ENCODE peak calls at places on chromosomes 2 and 18, in eight cellular contexts. A is HAP-1; T is stimulated activated CD8-positive, alpha-beta memory T cell treated with anti-CD3 and anti-CD28 coated beads, Interleukin-15, amount 100 ng/mL, for 24 hours; Y is skeletal muscle cell; K is aorta; E is hypothalamus; J is chondrocyte; N is GM12865. Z is an unnamed sample.

GRCh38 chr2:199460101-199460671 is 2.4 kb upstream of the SATB2 start:
- DNase-seq in T (no peak), N (no peak), E (no peak), A (peak; percentile 40), Y (no peak), K (no peak), J (no peak), Z (peak; percentile 24)

GRCh38 chr2:85431787-85432186 is 13.3 kb downstream of the SH2D6 start:
- DNase-seq in J (no peak), N (no peak), K (no peak), Y (no peak), A (no peak), T (no peak), E (no peak), Z (peak; percentile 82)

GRCh38 chr18:23627325-23627724 is 35.4 kb downstream of the ANKRD29 start:
- DNase-seq in Y (peak; percentile 64), J (no peak), E (no peak), T (no peak), K (no peak), N (no peak), A (no peak), Z (no peak)

GRCh38 chr2:219736196-219736595 is 108.8 kb downstream of the SLC4A3 start:
- DNase-seq in E (no peak), T (no peak), A (peak; percentile 69), N (peak; percentile 35), Y (peak; percentile 31), K (no peak), J (no peak), Z (peak; percentile 64)

GRCh38 chr2:81645750-81646301 is 1341.3 kb upstream of the LRRTM1 start:
- DNase-seq in K (no peak), E (no peak), Y (no peak), N (no peak), J (no peak), A (no peak), T (no peak), Z (no peak)

GRCh38 chr2:127001751-127002150 is 103.1 kb downstream of the TEX51 start:
- DNase-seq in J (no peak), N (no peak), Y (no peak), T (no peak), K (no peak), A (no peak), E (no peak), Z (no peak)

GRCh38 chr18:47109720-47110119 is 40.6 kb downstream of the HDHD2 start:
- DNase-seq in T (no peak), J (no peak), E (no peak), A (no peak), K (no peak), N (no peak), Y (no peak), Z (no peak)

GRCh38 chr2:105409717-105410116 is 10.9 kb upstream of the FHL2 start:
- DNase-seq in Y (peak; percentile 67), E (peak; percentile 10), A (no peak), K (peak; percentile 93), N (no peak), T (no peak), J (no peak), Z (peak; percentile 78)

GRCh38 chr18:25233582-25234362 is 118.2 kb downstream of the ZNF521 start:
- DNase-seq in J (no peak), Y (no peak), E (no peak), K (no peak), N (no peak), T (no peak), A (no peak), Z (no peak)

GRCh38 chr2:99747842-99748241 is 258.0 kb upstream of the REV1 start:
- DNase-seq in T (no peak), Y (no peak), J (no peak), A (no peak), N (no peak), K (no peak), E (no peak), Z (no peak)

GRCh38 chr18:50803579-50803978 is 16.2 kb downstream of the MRO start:
- DNase-seq in T (no peak), E (no peak), N (no peak), A (no peak), Y (no peak), K (no peak), J (no peak), Z (no peak)

GRCh38 chr2:215280326-215280725 is 31.5 kb upstream of the ATIC start:
- DNase-seq in T (no peak), A (no peak), K (no peak), Y (no peak), J (no peak), N (peak; percentile 84), E (no peak), Z (no peak)

GRCh38 chr2:231679906-231680283 is 28.4 kb upstream of the PTMA start:
- DNase-seq in E (no peak), Y (no peak), K (no peak), J (no peak), T (no peak), A (no peak), N (peak; percentile 77), Z (no peak)

GRCh38 chr2:45889053-45889452 is 237.6 kb downstream of the PRKCE start:
- DNase-seq in K (no peak), E (no peak), Y (peak; percentile 36), N (peak; percentile 69), J (no peak), T (no peak), A (no peak), Z (no peak)

GRCh38 chr2:239692348-239692747 is 291.5 kb upstream of the HDAC4 start:
- DNase-seq in E (no peak), A (no peak), N (no peak), T (no peak), K (peak; percentile 28), J (no peak), Y (no peak), Z (no peak)

GRCh38 chr2:74806355-74806839 is 27.5 kb upstream of the HK2 start:
- DNase-seq in J (no peak), T (no peak), E (no peak), A (no peak), N (no peak), K (no peak), Y (no peak), Z (no peak)

GRCh38 chr2:137380610-137381009 is 583.7 kb upstream of the HNMT start:
- DNase-seq in K (no peak), J (no peak), N (no peak), A (no peak), Y (no peak), T (no peak), E (no peak), Z (no peak)

GRCh38 chr2:121755237-121756111 is at the start of gene TSN:
- DNase-seq in A (peak; percentile 96), K (peak; percentile 99), J (peak; percentile 99), N (peak; percentile 98), T (peak; percentile 88), Y (peak; percentile 88), E (peak; percentile 95), Z (peak; percentile 97)

GRCh38 chr2:47499621-47500309 is 96.8 kb downstream of the MSH2 start:
- DNase-seq in E (no peak), Y (no peak), N (no peak), J (no peak), K (no peak), T (no peak), A (no peak), Z (no peak)

GRCh38 chr18:36662000-36662399 is 166.8 kb downstream of the TPGS2 start:
- DNase-seq in Y (no peak), N (peak; percentile 41), K (no peak), T (no peak), A (no peak), E (no peak), J (no peak), Z (no peak)

GRCh38 chr2:237590272-237591020 is at the start of gene RAB17:
- DNase-seq in J (peak; percentile 51), T (no peak), A (no peak), K (peak; percentile 45), N (no peak), E (no peak), Y (no peak), Z (no peak)

GRCh38 chr2:220417503-220417902 is 790.1 kb downstream of the SLC4A3 start:
- DNase-seq in Y (no peak), K (no peak), A (no peak), E (no peak), N (no peak), J (no peak), T (no peak), Z (no peak)

GRCh38 chr2:232598293-232598692 is 35.1 kb upstream of the EFHD1 start:
- DNase-seq in A (no peak), T (no peak), K (no peak), Y (no peak), N (no peak), J (no peak), E (no peak), Z (no peak)

GRCh38 chr2:105896765-105897163 is 152.1 kb downstream of the NCK2 start:
- DNase-seq in J (no peak), E (no peak), N (no peak), A (no peak), K (no peak), T (no peak), Y (no peak), Z (no peak)

GRCh38 chr18:21834301-21834660 is 93.7 kb downstream of the MIB1 start:
- DNase-seq in K (no peak), Y (no peak), N (no peak), A (no peak), T (no peak), J (no peak), E (no peak), Z (no peak)

GRCh38 chr2:145652992-145653545 is 1133.2 kb upstream of the ZEB2 start:
- DNase-seq in T (no peak), J (no peak), A (no peak), Y (peak; percentile 91), K (no peak), E (no peak), N (no peak), Z (no peak)

GRCh38 chr2:240877460-240878340 is 9.1 kb downstream of the AGXT start:
- DNase-seq in K (peak; percentile 35), T (no peak), Y (no peak), N (no peak), J (peak; percentile 89), E (no peak), A (no peak), Z (no peak)

GRCh38 chr2:70964133-70964532 is 14.3 kb upstream of the ANKRD53 start:
- DNase-seq in K (no peak), E (no peak), Y (no peak), N (no peak), J (no peak), A (no peak), T (no peak), Z (no peak)

GRCh38 chr2:63189026-63189425 is 138.4 kb downstream of the OTX1 start:
- DNase-seq in T (no peak), K (no peak), E (no peak), Y (peak; percentile 2), J (no peak), N (peak; percentile 76), A (peak; percentile 66), Z (peak; percentile 31)

GRCh38 chr2:205585451-205586045 is 96.8 kb upstream of the NRP2 start:
- DNase-seq in A (no peak), T (no peak), J (no peak), K (no peak), E (no peak), N (no peak), Y (peak; percentile 61), Z (no peak)

GRCh38 chr18:5770176-5770575 is 125.1 kb downstream of the TMEM200C start:
- DNase-seq in T (no peak), A (no peak), Y (no peak), E (no peak), N (no peak), K (no peak), J (no peak), Z (peak; percentile 4)

GRCh38 chr2:127105656-127106456 is 1.1 kb downstream of the BIN1 start:
- DNase-seq in A (peak; percentile 18), N (no peak), T (no peak), K (peak; percentile 64), J (peak; percentile 86), E (peak; percentile 42), Y (no peak), Z (no peak)

GRCh38 chr2:235094457-235094856 is 142.6 kb downstream of the SH3BP4 start:
- DNase-seq in N (no peak), K (no peak), J (no peak), Y (no peak), E (no peak), A (no peak), T (no peak), Z (no peak)

Z was measured in cerebellar cortex.